ENCODE peak calls at places on chromosome 9, in seven cellular contexts. E is activated T-cell treated with anti-CD3 and anti-CD28 coated beads, Interleukin-2, amount 50 U/mL, for 72 hours; H is naive thymus-derived CD4-positive, alpha-beta T cell; J is gastroesophageal sphincter; R is heart left ventricle; S is stimulated activated naive CD8-positive, alpha-beta T cell treated with anti-CD3 and anti-CD28 coated beads, Interleukin-15, amount 100 ng/mL, for 72 hours; A is activated naive CD4-positive, alpha-beta T cell treated with anti-CD3 and anti-CD28 coated beads, Interleukin-2, amount 50 U/mL, for 72 hours. T is an unnamed sample.

GRCh38 chr9:135669616-135670285 is 6.6 kb downstream of the LCN9 start:
- ATAC-seq in E (no peak), H (no peak), J (no peak), R (no peak), S (no peak), A (no peak), T (no peak)

GRCh38 chr9:94915476-94916450 is 189.3 kb downstream of the AOPEP start:
- ATAC-seq in E (no peak), H (no peak), J (no peak), R (no peak), S (no peak), A (no peak), T (no peak)

GRCh38 chr9:120362446-120362845 is 217.5 kb downstream of the CDK5RAP2 start:
- ATAC-seq in E (no peak), H (no peak), J (no peak), R (no peak), S (no peak), A (no peak), T (no peak)

GRCh38 chr9:98230789-98231188 is 24.7 kb downstream of the TBC1D2 start:
- ATAC-seq in E (no peak), H (no peak), J (no peak), R (no peak), S (no peak), A (no peak), T (no peak)

GRCh38 chr9:1929722-1930621 is 85.2 kb upstream of the SMARCA2 start:
- ATAC-seq in E (no peak), H (no peak), J (no peak), R (no peak), S (peak), A (peak), T (peak)

GRCh38 chr9:95788486-95789110 is 86.9 kb upstream of the ERCC6L2 start:
- ATAC-seq in E (no peak), H (no peak), J (no peak), R (no peak), S (no peak), A (no peak), T (no peak)

GRCh38 chr9:270657-271237 is 56.1 kb downstream of the DOCK8 start:
- ATAC-seq in E (no peak), H (no peak), J (no peak), R (no peak), S (no peak), A (no peak), T (no peak)

GRCh38 chr9:96719538-96720315 is 58.2 kb downstream of the ZNF510 start:
- ATAC-seq in E (peak), H (peak), J (no peak), R (no peak), S (peak), A (peak), T (no peak)

GRCh38 chr9:114459464-114459863 is 45.8 kb downstream of the WHRN start:
- ATAC-seq in E (no peak), H (no peak), J (no peak), R (no peak), S (no peak), A (no peak), T (no peak)

T was measured in activated T-helper 17 cell treated with anti-CD3 and anti-CD28 coated beads, Interleukin-2, amount 50 U/mL, for 72 hours.